ENCODE peak calls at places on chromosomes 5 and 9, in six cellular contexts. One of them, this sample, is unnamed.

GRCh38 chr5:96209829-96210228 is 223.2 kb downstream of the PCSK1 start:
- DNase-seq in HCT116: no peak
- DNase-seq in SK-N-SH: no peak
- DNase-seq in H1: no peak
- DNase-seq in K562: no peak
- DNase-seq in HepG2: no peak
- DNase-seq in this sample: no peak

GRCh38 chr5:94027145-94027544 is 285.7 kb upstream of the POU5F2 start:
- DNase-seq in SK-N-SH: no peak
- DNase-seq in HCT116: no peak
- DNase-seq in K562: no peak
- DNase-seq in H1: no peak
- DNase-seq in HepG2: no peak
- DNase-seq in this sample: no peak

GRCh38 chr5:94613583-94613982 is 4.8 kb downstream of the KIAA0825 start:
- DNase-seq in HepG2: peak; percentile 45
- DNase-seq in HCT116: peak; percentile 33
- DNase-seq in H1: no peak
- DNase-seq in SK-N-SH: peak; percentile 12
- DNase-seq in K562: peak; percentile 39
- DNase-seq in this sample: no peak

GRCh38 chr9:81629440-81629839 is 59.9 kb downstream of the TLE1 start:
- DNase-seq in HepG2: peak; percentile 76
- DNase-seq in HCT116: no peak
- DNase-seq in K562: no peak
- DNase-seq in H1: no peak
- DNase-seq in SK-N-SH: no peak
- DNase-seq in this sample: no peak

GRCh38 chr5:57710126-57710525 is 227.5 kb upstream of the ACTBL2 start:
- DNase-seq in H1: no peak
- DNase-seq in HepG2: no peak
- DNase-seq in HCT116: no peak
- DNase-seq in SK-N-SH: no peak
- DNase-seq in K562: no peak
- DNase-seq in this sample: no peak

GRCh38 chr5:10626473-10627013 is 62.7 kb downstream of the ANKRD33B start:
- DNase-seq in HepG2: no peak
- DNase-seq in SK-N-SH: no peak
- DNase-seq in H1: no peak
- DNase-seq in HCT116: no peak
- DNase-seq in K562: no peak
- DNase-seq in this sample: no peak

GRCh38 chr5:124869481-124870033 is 123.1 kb upstream of the ZNF608 start:
- DNase-seq in HepG2: no peak
- DNase-seq in SK-N-SH: peak; percentile 21
- DNase-seq in H1: no peak
- DNase-seq in HCT116: no peak
- DNase-seq in K562: no peak
- DNase-seq in this sample: no peak

GRCh38 chr5:138000102-138000723 is 32.7 kb downstream of the FAM13B start:
- DNase-seq in HepG2: peak; percentile 77
- DNase-seq in HCT116: peak; percentile 35
- DNase-seq in SK-N-SH: no peak
- DNase-seq in K562: peak; percentile 18
- DNase-seq in H1: no peak
- DNase-seq in this sample: no peak

GRCh38 chr9:19104528-19105282 is 2.0 kb upstream of the HAUS6 start:
- DNase-seq in K562: no peak
- DNase-seq in HepG2: no peak
- DNase-seq in HCT116: no peak
- DNase-seq in H1: no peak
- DNase-seq in SK-N-SH: no peak
- DNase-seq in this sample: no peak

GRCh38 chr5:64497390-64497789 is 8.4 kb upstream of the RGS7BP start:
- DNase-seq in HCT116: no peak
- DNase-seq in SK-N-SH: no peak
- DNase-seq in H1: no peak
- DNase-seq in K562: no peak
- DNase-seq in HepG2: no peak
- DNase-seq in this sample: no peak

GRCh38 chr9:136851941-136852663 is at the start of gene MAMDC4:
- DNase-seq in HepG2: no peak
- DNase-seq in HCT116: no peak
- DNase-seq in SK-N-SH: no peak
- DNase-seq in H1: peak; percentile 47
- DNase-seq in K562: no peak
- DNase-seq in this sample: peak; percentile 51

GRCh38 chr9:96486351-96487029 is 36.5 kb downstream of the HABP4 start:
- DNase-seq in SK-N-SH: peak; percentile 65
- DNase-seq in HepG2: no peak
- DNase-seq in HCT116: no peak
- DNase-seq in H1: no peak
- DNase-seq in K562: no peak
- DNase-seq in this sample: peak; percentile 6

GRCh38 chr5:148214665-148215064 is 11.8 kb downstream of the SPINK6 start:
- DNase-seq in H1: no peak
- DNase-seq in HepG2: no peak
- DNase-seq in HCT116: no peak
- DNase-seq in SK-N-SH: no peak
- DNase-seq in K562: no peak
- DNase-seq in this sample: no peak

GRCh38 chr5:1874820-1875219 is 7.9 kb downstream of the IRX4 start:
- DNase-seq in SK-N-SH: no peak
- DNase-seq in K562: no peak
- DNase-seq in HepG2: no peak
- DNase-seq in H1: no peak
- DNase-seq in HCT116: no peak
- DNase-seq in this sample: no peak

GRCh38 chr5:18744990-18745590 is 1110.8 kb downstream of the TAF11L14 start:
- DNase-seq in HepG2: no peak
- DNase-seq in K562: no peak
- DNase-seq in SK-N-SH: no peak
- DNase-seq in H1: no peak
- DNase-seq in HCT116: no peak
- DNase-seq in this sample: no peak

GRCh38 chr9:30628915-30629564 is 1755.4 kb upstream of the ACO1 start:
- DNase-seq in HepG2: peak; percentile 12
- DNase-seq in SK-N-SH: no peak
- DNase-seq in K562: no peak
- DNase-seq in HCT116: no peak
- DNase-seq in H1: no peak
- DNase-seq in this sample: no peak

GRCh38 chr5:134086215-134086942 is 28.1 kb upstream of the TCF7 start:
- DNase-seq in H1: no peak
- DNase-seq in SK-N-SH: no peak
- DNase-seq in HepG2: no peak
- DNase-seq in K562: no peak
- DNase-seq in HCT116: no peak
- DNase-seq in this sample: no peak

GRCh38 chr9:72401396-72401795 is 36.4 kb upstream of the ZFAND5 start:
- DNase-seq in K562: no peak
- DNase-seq in H1: no peak
- DNase-seq in HepG2: no peak
- DNase-seq in SK-N-SH: no peak
- DNase-seq in HCT116: no peak
- DNase-seq in this sample: no peak

GRCh38 chr9:4657426-4658159 is 4.5 kb upstream of the PLPP6 start:
- DNase-seq in K562: no peak
- DNase-seq in HCT116: no peak
- DNase-seq in HepG2: peak; percentile 77
- DNase-seq in H1: no peak
- DNase-seq in SK-N-SH: no peak
- DNase-seq in this sample: peak; percentile 24

GRCh38 chr5:10599828-10600227 is 36.0 kb downstream of the ANKRD33B start:
- DNase-seq in SK-N-SH: no peak
- DNase-seq in HCT116: no peak
- DNase-seq in HepG2: no peak
- DNase-seq in H1: no peak
- DNase-seq in K562: no peak
- DNase-seq in this sample: no peak

GRCh38 chr9:5269249-5269715 is 35.2 kb downstream of the RLN2 start:
- DNase-seq in SK-N-SH: no peak
- DNase-seq in K562: no peak
- DNase-seq in HCT116: no peak
- DNase-seq in H1: no peak
- DNase-seq in HepG2: peak; percentile 38
- DNase-seq in this sample: no peak

GRCh38 chr5:123700624-123701023 is 188.6 kb downstream of the CSNK1G3 start:
- DNase-seq in H1: no peak
- DNase-seq in HepG2: no peak
- DNase-seq in HCT116: peak; percentile 32
- DNase-seq in K562: no peak
- DNase-seq in SK-N-SH: no peak
- DNase-seq in this sample: peak; percentile 41

GRCh38 chr5:81010636-81011035 is 50.5 kb downstream of the RASGRF2 start:
- DNase-seq in K562: no peak
- DNase-seq in HCT116: no peak
- DNase-seq in HepG2: no peak
- DNase-seq in SK-N-SH: no peak
- DNase-seq in H1: no peak
- DNase-seq in this sample: no peak

GRCh38 chr5:73896117-73896516 is 270.1 kb downstream of the ARHGEF28 start:
- DNase-seq in SK-N-SH: no peak
- DNase-seq in HepG2: no peak
- DNase-seq in H1: no peak
- DNase-seq in K562: no peak
- DNase-seq in HCT116: no peak
- DNase-seq in this sample: no peak

GRCh38 chr5:142206801-142207200 is 98.2 kb downstream of the NDFIP1 start:
- DNase-seq in K562: no peak
- DNase-seq in SK-N-SH: no peak
- DNase-seq in HCT116: peak; percentile 15
- DNase-seq in HepG2: peak; percentile 21
- DNase-seq in H1: no peak
- DNase-seq in this sample: no peak

GRCh38 chr9:126979461-126979860 is 64.9 kb downstream of the RALGPS1 start:
- DNase-seq in SK-N-SH: no peak
- DNase-seq in H1: no peak
- DNase-seq in HepG2: no peak
- DNase-seq in K562: no peak
- DNase-seq in HCT116: no peak
- DNase-seq in this sample: no peak

GRCh38 chr5:135596364-135596763 is 17.6 kb upstream of the CXCL14 start:
- DNase-seq in K562: no peak
- DNase-seq in SK-N-SH: no peak
- DNase-seq in HCT116: no peak
- DNase-seq in H1: peak; percentile 1
- DNase-seq in HepG2: no peak
- DNase-seq in this sample: no peak

GRCh38 chr9:135489188-135489918 is 9.8 kb downstream of the PPP1R26 start:
- DNase-seq in SK-N-SH: no peak
- DNase-seq in K562: no peak
- DNase-seq in H1: no peak
- DNase-seq in HepG2: no peak
- DNase-seq in HCT116: no peak
- DNase-seq in this sample: no peak

GRCh38 chr5:168295574-168296201 is 4.2 kb downstream of the WWC1 start:
- DNase-seq in H1: no peak
- DNase-seq in HepG2: no peak
- DNase-seq in HCT116: no peak
- DNase-seq in K562: no peak
- DNase-seq in SK-N-SH: peak; percentile 41
- DNase-seq in this sample: peak; percentile 93

GRCh38 chr5:30343707-30344106 is 849.8 kb upstream of the CDH6 start:
- DNase-seq in H1: no peak
- DNase-seq in HepG2: no peak
- DNase-seq in SK-N-SH: no peak
- DNase-seq in K562: no peak
- DNase-seq in HCT116: no peak
- DNase-seq in this sample: no peak
- TF ChIP-seq JUND in H1: no peak
- TF ChIP-seq JUND in HepG2: no peak
- TF ChIP-seq JUND in SK-N-SH: no peak
- TF ChIP-seq JUND in K562: no peak
- TF ChIP-seq JUND in HCT116: no peak
- TF ChIP-seq JUND in this sample: no peak

GRCh38 chr5:53219610-53220009 is 110.1 kb upstream of the MOCS2 start:
- DNase-seq in SK-N-SH: no peak
- DNase-seq in HCT116: no peak
- DNase-seq in HepG2: no peak
- DNase-seq in K562: no peak
- DNase-seq in H1: no peak
- DNase-seq in this sample: no peak
- TF ChIP-seq JUND in SK-N-SH: no peak
- TF ChIP-seq JUND in HCT116: no peak
- TF ChIP-seq JUND in HepG2: no peak
- TF ChIP-seq JUND in K562: no peak
- TF ChIP-seq JUND in H1: no peak
- TF ChIP-seq JUND in this sample: no peak

GRCh38 chr9:13221741-13222140 is 57.8 kb downstream of the MPDZ start:
- DNase-seq in K562: no peak
- DNase-seq in H1: no peak
- DNase-seq in HCT116: no peak
- DNase-seq in SK-N-SH: no peak
- DNase-seq in HepG2: no peak
- DNase-seq in this sample: no peak

GRCh38 chr9:13213998-13214397 is 65.5 kb downstream of the MPDZ start:
- DNase-seq in HepG2: no peak
- DNase-seq in HCT116: no peak
- DNase-seq in H1: no peak
- DNase-seq in SK-N-SH: no peak
- DNase-seq in K562: no peak
- DNase-seq in this sample: no peak

GRCh38 chr9:13213337-13213736 is 66.2 kb downstream of the MPDZ start:
- DNase-seq in HCT116: no peak
- DNase-seq in K562: peak; percentile 4
- DNase-seq in HepG2: peak; percentile 3
- DNase-seq in SK-N-SH: no peak
- DNase-seq in H1: no peak
- DNase-seq in this sample: peak; percentile 36

GRCh38 chr9:13220837-13221236 is 58.7 kb downstream of the MPDZ start:
- DNase-seq in HCT116: no peak
- DNase-seq in H1: no peak
- DNase-seq in K562: no peak
- DNase-seq in SK-N-SH: no peak
- DNase-seq in HepG2: no peak
- DNase-seq in this sample: no peak

GRCh38 chr9:13215791-13216554 is 63.5 kb downstream of the MPDZ start:
- DNase-seq in K562: no peak
- DNase-seq in HepG2: no peak
- DNase-seq in SK-N-SH: peak; percentile 7
- DNase-seq in HCT116: no peak
- DNase-seq in H1: no peak
- DNase-seq in this sample: no peak
- TF ChIP-seq JUND in K562: no peak
- TF ChIP-seq JUND in HepG2: no peak
- TF ChIP-seq JUND in SK-N-SH: no peak
- TF ChIP-seq JUND in HCT116: no peak
- TF ChIP-seq JUND in H1: no peak
- TF ChIP-seq JUND in this sample: no peak

DNA sequence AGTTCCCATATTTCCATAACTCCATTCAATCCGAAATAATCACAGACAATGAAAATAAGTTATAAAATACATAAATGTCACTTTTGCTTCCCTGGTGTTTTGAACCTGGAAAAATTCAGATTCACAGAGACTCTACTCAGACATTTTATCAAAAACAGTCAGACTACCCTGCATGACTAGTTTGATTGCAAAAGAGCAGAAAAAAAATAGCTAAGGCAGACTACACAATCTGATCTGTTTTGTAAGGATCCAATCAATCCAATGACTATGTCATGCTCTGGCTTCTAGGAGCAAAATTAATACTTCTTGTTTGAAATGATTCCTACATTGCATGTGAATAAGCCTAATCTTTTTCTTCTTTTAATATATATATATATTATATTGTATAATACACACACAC is 1262.6 kb downstream of the EFNA5 start:
- DNase-seq in SK-N-SH: no peak
- DNase-seq in K562: no peak
- DNase-seq in HepG2: no peak
- DNase-seq in H1: no peak
- DNase-seq in HCT116: no peak
- DNase-seq in this sample: no peak
- TF ChIP-seq JUND in SK-N-SH: no peak
- TF ChIP-seq JUND in K562: no peak
- TF ChIP-seq JUND in HepG2: no peak
- TF ChIP-seq JUND in H1: no peak
- TF ChIP-seq JUND in HCT116: no peak
- TF ChIP-seq JUND in this sample: no peak